ENCODE peak calls at places on chromosomes 7 and 10, in ten cellular contexts. S is activated CD4-positive, alpha-beta memory T cell treated with anti-CD3 and anti-CD28 coated beads, Interleukin-2, amount 10 ng/mL, durations not matched to agents 7 days and 5 days; U is hippocampal formation; O is ELR; V is NCI-H1105; T is OCI-LY7; E is stimulated activated CD4-positive, alpha-beta T cell treated with anti-CD3 and anti-CD28 coated beads, Interleukin-1b, Interleukin-23, amount 100 ng/mL, for 24 hours; W is lower lobe of right lung; Q is pancreas; X is central memory CD4-positive, alpha-beta T cell. N is an unnamed sample.

GRCh38 chr7:96910484-96910883 is 94.9 kb upstream of the DLX6 start:
- DNase-seq in U (no peak), V (no peak), T (no peak), Q (no peak), O (no peak), W (no peak), E (no peak), X (no peak), S (no peak), N (no peak)

GRCh38 chr10:127570036-127570435 is 20.9 kb downstream of the NPS start:
- DNase-seq in U (no peak), Q (no peak), S (no peak), W (no peak), X (no peak), V (no peak), E (no peak), O (peak), T (no peak), N (no peak)

GRCh38 chr10:123109466-123109865 is 26.3 kb upstream of the HMX3 start:
- DNase-seq in U (no peak), W (no peak), E (no peak), T (no peak), Q (no peak), O (peak), X (no peak), V (no peak), S (no peak), N (no peak)

GRCh38 chr10:15027741-15028140 is 16.0 kb upstream of the OLAH start:
- DNase-seq in Q (no peak), T (no peak), O (no peak), X (no peak), E (no peak), W (no peak), U (no peak), V (no peak), S (no peak), N (no peak)

GRCh38 chr10:70162892-70163201 is 7.5 kb downstream of the SAR1A start:
- DNase-seq in X (peak), E (peak), V (no peak), Q (no peak), O (peak), U (no peak), S (peak), T (no peak), W (no peak), N (no peak)

GRCh38 chr10:114767101-114767588 is 54.4 kb upstream of the FHIP2A start:
- DNase-seq in S (no peak), W (no peak), U (no peak), V (peak), E (no peak), T (no peak), O (peak), Q (no peak), X (no peak), N (no peak)

GRCh38 chr10:43255644-43256431 is 11.0 kb downstream of the RASGEF1A start:
- DNase-seq in W (no peak), T (peak), E (no peak), O (peak), S (peak), Q (no peak), U (no peak), X (no peak), V (no peak), N (no peak)

GRCh38 chr10:97703398-97704067 is 10.0 kb upstream of the MARVELD1 start:
- DNase-seq in W (no peak), O (no peak), S (no peak), U (no peak), E (no peak), T (no peak), V (no peak), Q (no peak), X (no peak), N (no peak)

GRCh38 chr10:23461557-23461956 is 22.7 kb downstream of the OTUD1 start:
- DNase-seq in T (no peak), O (no peak), U (no peak), S (no peak), W (no peak), Q (no peak), X (no peak), V (no peak), E (no peak), N (no peak)

GRCh38 chr7:135775230-135775629 is 26.6 kb upstream of the FAM180A start:
- DNase-seq in U (no peak), S (no peak), T (no peak), Q (no peak), X (no peak), W (no peak), E (no peak), O (no peak), V (no peak), N (no peak)

GRCh38 chr7:8035647-8036518 is 67.3 kb downstream of the GLCCI1 start:
- DNase-seq in V (no peak), Q (no peak), X (peak), T (peak), U (no peak), O (peak), S (no peak), W (no peak), E (no peak), N (no peak)

GRCh38 chr7:54542920-54543539 is 855 bp downstream of the VSTM2A start:
- DNase-seq in O (no peak), S (no peak), E (no peak), Q (no peak), V (no peak), T (no peak), X (no peak), W (no peak), U (peak), N (no peak)

GRCh38 chr10:44046605-44047004 is 338.3 kb downstream of the CXCL12 start:
- DNase-seq in E (no peak), T (no peak), Q (no peak), U (peak), V (no peak), X (no peak), S (no peak), O (peak), W (no peak), N (no peak)

GRCh38 chr10:103653581-103654020 is 160.1 kb downstream of the NEURL1 start:
- DNase-seq in U (no peak), O (no peak), S (no peak), E (no peak), V (peak), T (no peak), W (peak), Q (no peak), X (no peak), N (no peak)

GRCh38 chr7:32506266-32507054 is 11.2 kb downstream of the AVL9 start:
- DNase-seq in T (no peak), E (no peak), Q (no peak), S (no peak), U (no peak), X (no peak), W (no peak), O (peak), V (no peak), N (peak)

GRCh38 chr7:47227762-47228177 is 354.1 kb downstream of the TNS3 start:
- DNase-seq in O (peak), V (no peak), Q (no peak), U (no peak), S (no peak), T (no peak), W (no peak), X (no peak), E (no peak), N (peak)

GRCh38 chr7:79736418-79736817 is 283.0 kb upstream of the MAGI2 start:
- DNase-seq in E (no peak), U (no peak), X (no peak), V (no peak), T (no peak), W (no peak), S (no peak), Q (no peak), O (no peak), N (no peak)

GRCh38 chr7:149196151-149196704 is 882 bp downstream of the ZNF282 start:
- DNase-seq in X (peak), V (no peak), T (peak), W (no peak), Q (no peak), S (no peak), U (no peak), E (no peak), O (peak), N (no peak)

GRCh38 chr7:128791121-128791967 is 424 bp upstream of the CCDC136 start:
- DNase-seq in Q (peak), W (peak), X (peak), T (peak), O (peak), S (peak), V (peak), U (no peak), E (peak), N (no peak)

GRCh38 chr7:21967500-21968099 is 21.9 kb upstream of the CDCA7L start:
- DNase-seq in V (no peak), E (no peak), Q (no peak), T (peak), W (no peak), O (no peak), S (no peak), U (no peak), X (peak), N (no peak)

GRCh38 chr10:63711866-63712716 is 190.9 kb downstream of the REEP3 start:
- DNase-seq in Q (peak), U (peak), W (peak), T (no peak), S (no peak), X (no peak), V (peak), E (no peak), O (peak), N (peak)

GRCh38 chr7:140079121-140079536 is 16.4 kb upstream of the PARP12 start:
- DNase-seq in U (no peak), T (peak), O (peak), Q (no peak), E (no peak), X (no peak), S (no peak), W (no peak), V (no peak), N (no peak)

GRCh38 chr7:116776610-116777289 is 85.6 kb upstream of the CAPZA2 start:
- DNase-seq in T (no peak), V (no peak), X (no peak), U (no peak), S (no peak), O (peak), Q (no peak), E (no peak), W (no peak), N (peak)

GRCh38 chr10:111139567-111139966 is 62.7 kb downstream of the ADRA2A start:
- DNase-seq in E (no peak), O (no peak), V (no peak), Q (no peak), X (no peak), T (no peak), S (no peak), W (no peak), U (no peak), N (no peak)

GRCh38 chr10:84510121-84510520 is 181.7 kb downstream of the CCSER2 start:
- DNase-seq in O (peak), T (no peak), W (no peak), E (no peak), U (no peak), S (no peak), Q (no peak), V (no peak), X (no peak), N (no peak)